ENCODE peak calls at places on chromosomes 7 and 10, in four cellular contexts. W is hepatocyte, S is fibroblast of lung, T is astrocyte of the cerebellum. L is an unnamed sample.

GRCh38 chr10:29379208-29379607 is 90.3 kb downstream of the LYZL1 start:
- DNase-seq in W (no peak), S (no peak), T (no peak), L (no peak)

GRCh38 chr10:28467615-28468014 is 65.3 kb upstream of the WAC start:
- DNase-seq in W (no peak), S (no peak), T (no peak), L (no peak)

GRCh38 chr7:114931656-114932011 is 9.7 kb downstream of the MDFIC start:
- DNase-seq in W (no peak), S (no peak), T (no peak), L (no peak)

GRCh38 chr10:82310839-82311238 is 435.8 kb downstream of the NRG3 start:
- DNase-seq in W (no peak), S (peak), T (no peak), L (no peak)

GRCh38 chr10:61805091-61805490 is 96.4 kb upstream of the ARID5B start:
- DNase-seq in W (no peak), S (no peak), T (no peak), L (no peak)

GRCh38 chr7:24778543-24779282 is 21.4 kb upstream of the GSDME start:
- DNase-seq in W (no peak), S (peak), T (no peak), L (peak)

GRCh38 chr7:114183311-114184105 is 231.1 kb upstream of the FOXP2 start:
- DNase-seq in W (no peak), S (no peak), T (no peak), L (no peak)

GRCh38 chr7:55348502-55348901 is 16.6 kb upstream of the LANCL2 start:
- DNase-seq in W (no peak), S (peak), T (peak), L (no peak)

GRCh38 chr10:58531084-58531695 is 18.5 kb downstream of the BICC1 start:
- DNase-seq in W (peak), S (peak), T (peak), L (peak)

GRCh38 chr10:83957168-83957750 is 182.1 kb upstream of the GHITM start:
- DNase-seq in W (no peak), S (no peak), T (no peak), L (no peak)

GRCh38 chr10:101597036-101597435 is 8.9 kb downstream of the DPCD start:
- DNase-seq in W (no peak), S (no peak), T (no peak), L (no peak)

GRCh38 chr10:93415693-93416092 is 66.4 kb downstream of the MYOF start:
- DNase-seq in W (no peak), S (no peak), T (no peak), L (no peak)
- TF ChIP-seq CTCF in W (no peak), S (no peak), T (peak), L (no peak)

GRCh38 chr7:70949862-70950261 is 182.1 kb upstream of the GALNT17 start:
- DNase-seq in W (no peak), S (no peak), T (no peak), L (no peak)
- TF ChIP-seq CTCF in W (no peak), S (no peak), T (no peak), L (no peak)

DNA sequence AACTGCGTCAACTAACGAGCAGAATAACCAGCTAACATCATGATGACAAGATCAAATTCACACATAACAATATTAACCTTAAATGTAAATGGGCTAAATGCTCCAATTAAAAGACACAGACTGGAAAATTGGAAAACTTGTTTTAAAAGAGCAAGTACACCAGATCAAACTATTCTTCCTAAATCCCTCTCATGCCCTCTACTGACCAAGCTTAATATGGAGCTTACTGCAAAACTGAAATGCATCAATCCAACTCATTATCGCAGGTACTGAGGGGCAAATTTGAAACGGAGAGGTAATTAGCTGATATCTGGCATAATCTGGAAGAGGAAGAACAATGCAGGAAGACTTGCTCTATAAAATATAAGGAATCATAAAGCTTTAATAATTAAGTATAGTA is 1223.8 kb downstream of the NXPH1 start:
- DNase-seq in W (no peak), S (peak), T (no peak), L (no peak)
- TF ChIP-seq CTCF in W (peak), S (no peak), T (peak), L (no peak)

GRCh38 chr10:127649642-127650041 is 87.3 kb upstream of the FOXI2 start:
- DNase-seq in W (no peak), S (no peak), T (no peak), L (no peak)
- TF ChIP-seq CTCF in W (peak), S (no peak), T (no peak), L (peak)

GRCh38 chr10:47154762-47155161 is 145.2 kb upstream of the GDF10 start:
- DNase-seq in W (no peak), S (no peak), T (no peak), L (no peak)

GRCh38 chr10:47160229-47160908 is 139.6 kb upstream of the GDF10 start:
- DNase-seq in W (no peak), S (no peak), T (no peak), L (no peak)

GRCh38 chr10:47158116-47159071 is 141.6 kb upstream of the GDF10 start:
- DNase-seq in W (no peak), S (no peak), T (no peak), L (no peak)

GRCh38 chr10:47159361-47160228 is 140.4 kb upstream of the GDF10 start:
- DNase-seq in W (no peak), S (no peak), T (no peak), L (no peak)

GRCh38 chr10:47156873-47157272 is 143.1 kb upstream of the GDF10 start:
- DNase-seq in W (no peak), S (no peak), T (no peak), L (no peak)
- TF ChIP-seq CTCF in W (no peak), S (no peak), T (no peak), L (no peak)

GRCh38 chr7:78129865-78130264 is 331.3 kb downstream of the PHTF2 start:
- DNase-seq in W (no peak), S (no peak), T (no peak), L (no peak)
- TF ChIP-seq CTCF in W (no peak), S (no peak), T (no peak), L (no peak)

GRCh38 chr10:119355930-119356329 is 148.6 kb downstream of the GRK5 start:
- DNase-seq in W (no peak), S (no peak), T (no peak), L (no peak)
- TF ChIP-seq CTCF in W (peak), S (peak), T (peak), L (no peak)

DNA sequence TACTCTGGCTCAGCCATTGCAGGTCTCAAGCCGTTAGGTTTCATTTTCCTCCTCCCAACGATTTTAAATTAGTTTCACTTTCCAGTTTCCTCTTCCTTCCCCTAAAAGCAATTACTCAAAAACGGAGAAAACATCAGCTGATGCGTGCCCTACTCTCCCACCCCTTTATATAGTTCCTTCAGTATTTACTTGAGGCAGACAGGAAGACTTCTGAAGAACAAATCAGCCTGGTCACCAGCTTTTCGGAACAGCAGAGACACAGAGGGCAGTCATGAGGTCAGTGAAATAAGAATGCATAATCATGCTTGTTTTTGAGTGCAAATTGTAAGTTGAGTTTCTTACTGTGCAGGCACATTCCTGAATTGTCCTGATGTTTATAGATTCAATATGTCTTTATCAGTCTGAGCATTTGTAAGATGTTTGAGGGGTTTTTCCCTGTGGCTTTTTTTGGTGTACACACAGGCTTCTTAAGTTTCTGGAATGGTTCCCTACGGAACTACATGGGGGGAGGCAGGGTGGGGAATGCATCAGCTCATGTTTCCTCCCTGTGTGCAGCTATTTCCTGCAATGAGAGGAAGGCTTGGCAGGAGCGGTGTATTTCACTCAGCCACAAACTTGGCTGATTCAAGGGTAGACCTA is at the start of gene IFIT3:
- DNase-seq in W (peak), S (peak), T (peak), L (peak)
- TF ChIP-seq CTCF in W (no peak), S (no peak), T (no peak), L (no peak)